ENCODE peak calls at places on chromosomes 2 and 18, in five cellular contexts. N is breast epithelium, Z is right lobe of liver, D is transverse colon, Q is fibroblast of lung. T is an unnamed sample.

GRCh38 chr2:214410918-214411554 is at the start of gene VWC2L:
- DNase-seq in N (peak; percentile 67), Z (peak; percentile 76), D (peak; percentile 20), Q (peak; percentile 77), T (peak; percentile 94)

GRCh38 chr2:25279091-25279651 is 62.6 kb downstream of the DNMT3A start:
- DNase-seq in N (no peak), Z (no peak), D (peak; percentile 66), Q (peak; percentile 36), T (no peak)

GRCh38 chr18:44895176-44895798 is 214.6 kb downstream of the SETBP1 start:
- DNase-seq in N (no peak), Z (peak; percentile 53), D (peak; percentile 76), Q (peak; percentile 59), T (no peak)

GRCh38 chr18:8493141-8493540 is 116.1 kb upstream of the RAB12 start:
- DNase-seq in N (peak; percentile 27), Z (no peak), D (no peak), Q (no peak), T (no peak)

GRCh38 chr18:78514910-78515670 is 464.5 kb upstream of the SALL3 start:
- DNase-seq in N (no peak), Z (no peak), D (no peak), Q (no peak), T (no peak)

GRCh38 chr2:8154936-8155335 is 526.9 kb upstream of the ID2 start:
- DNase-seq in N (no peak), Z (no peak), D (no peak), Q (peak; percentile 74), T (no peak)

GRCh38 chr18:48590678-48591077 is 51.8 kb downstream of the CTIF start:
- DNase-seq in N (no peak), Z (no peak), D (no peak), Q (peak; percentile 87), T (no peak)

GRCh38 chr2:212032032-212032431 is 506.6 kb downstream of the ERBB4 start:
- DNase-seq in N (no peak), Z (no peak), D (no peak), Q (peak; percentile 91), T (peak; percentile 74)

GRCh38 chr2:60551241-60552095 is 2.0 kb downstream of the BCL11A start:
- DNase-seq in N (no peak), Z (peak; percentile 58), D (peak; percentile 57), Q (peak; percentile 52), T (peak; percentile 70)

GRCh38 chr2:39436592-39437521 is at the start of gene MAP4K3:
- DNase-seq in N (peak; percentile 89), Z (peak; percentile 96), D (peak; percentile 95), Q (peak; percentile 93), T (peak; percentile 97)

GRCh38 chr2:217993817-217994459 is 8.9 kb downstream of the TNS1 start:
- DNase-seq in N (no peak), Z (peak; percentile 73), D (peak; percentile 66), Q (peak; percentile 39), T (peak; percentile 61)

GRCh38 chr2:227870710-227871374 is 589 bp upstream of the DAW1 start:
- DNase-seq in N (no peak), Z (no peak), D (no peak), Q (peak; percentile 98), T (peak; percentile 92)

GRCh38 chr2:200486529-200486928 is 23.3 kb downstream of the KCTD18 start:
- DNase-seq in N (no peak), Z (no peak), D (no peak), Q (peak; percentile 25), T (no peak)

GRCh38 chr2:174158003-174158402 is 90.3 kb downstream of the OLA1 start:
- DNase-seq in N (no peak), Z (peak; percentile 47), D (peak; percentile 16), Q (no peak), T (peak; percentile 52)

GRCh38 chr2:173343921-173344320 is 10.8 kb upstream of the CDCA7 start:
- DNase-seq in N (no peak), Z (no peak), D (no peak), Q (no peak), T (no peak)

GRCh38 chr2:29580223-29580622 is 341.2 kb downstream of the ALK start:
- DNase-seq in N (no peak), Z (no peak), D (no peak), Q (no peak), T (no peak)

GRCh38 chr2:98757904-98758421 is 27.0 kb upstream of the MGAT4A start:
- DNase-seq in N (peak; percentile 73), Z (peak; percentile 55), D (peak; percentile 69), Q (peak; percentile 97), T (no peak)

GRCh38 chr2:213188971-213189899 is 37.8 kb upstream of the IKZF2 start:
- DNase-seq in N (no peak), Z (no peak), D (no peak), Q (peak; percentile 54), T (peak; percentile 49)

GRCh38 chr2:191611614-191612013 is 66.3 kb upstream of the NABP1 start:
- DNase-seq in N (no peak), Z (no peak), D (no peak), Q (no peak), T (no peak)

GRCh38 chr2:236073867-236074655 is 94.1 kb downstream of the GBX2 start:
- DNase-seq in N (no peak), Z (no peak), D (no peak), Q (no peak), T (no peak)

GRCh38 chr2:12177052-12177994 is 430.9 kb downstream of the LPIN1 start:
- DNase-seq in N (no peak), Z (no peak), D (peak; percentile 14), Q (peak; percentile 82), T (peak; percentile 72)

GRCh38 chr2:99801304-99801909 is 311.6 kb upstream of the REV1 start:
- DNase-seq in N (no peak), Z (no peak), D (no peak), Q (no peak), T (no peak)

GRCh38 chr2:58428553-58429284 is 187.6 kb upstream of the FANCL start:
- DNase-seq in N (no peak), Z (no peak), D (no peak), Q (peak; percentile 9), T (peak; percentile 3)

GRCh38 chr2:160291382-160291781 is 91.3 kb upstream of the ITGB6 start:
- DNase-seq in N (no peak), Z (no peak), D (no peak), Q (no peak), T (no peak)
- TF ChIP-seq CTCF in N (no peak), Z (no peak), D (no peak), Q (no peak), T (peak; percentile 5)

GRCh38 chr2:31943636-31944225 is 67.1 kb downstream of the MEMO1 start:
- DNase-seq in N (no peak), Z (no peak), D (no peak), Q (no peak), T (no peak)
- H3K4me1 ChIP-seq in N (no peaks in the 10 kb centered on the region), Z (no peaks in the 10 kb centered on the region), D (no peaks in the 10 kb centered on the region), Q (no peaks in the 10 kb centered on the region), T (peaks cover 3% of the 10 kb centered on the region)

GRCh38 chr18:34122724-34123334 is 101.9 kb downstream of the NOL4 start:
- DNase-seq in N (no peak), Z (no peak), D (peak; percentile 23), Q (peak; percentile 56), T (peak; percentile 68)

GRCh38 chr18:34120294-34120693 is 104.4 kb downstream of the NOL4 start:
- DNase-seq in N (no peak), Z (no peak), D (no peak), Q (peak; percentile 53), T (no peak)

GRCh38 chr18:34117319-34117718 is 107.4 kb downstream of the NOL4 start:
- DNase-seq in N (no peak), Z (no peak), D (no peak), Q (no peak), T (peak; percentile 44)

GRCh38 chr18:34115409-34116081 is 109.2 kb downstream of the NOL4 start:
- DNase-seq in N (no peak), Z (no peak), D (no peak), Q (peak; percentile 61), T (peak; percentile 6)

DNA sequence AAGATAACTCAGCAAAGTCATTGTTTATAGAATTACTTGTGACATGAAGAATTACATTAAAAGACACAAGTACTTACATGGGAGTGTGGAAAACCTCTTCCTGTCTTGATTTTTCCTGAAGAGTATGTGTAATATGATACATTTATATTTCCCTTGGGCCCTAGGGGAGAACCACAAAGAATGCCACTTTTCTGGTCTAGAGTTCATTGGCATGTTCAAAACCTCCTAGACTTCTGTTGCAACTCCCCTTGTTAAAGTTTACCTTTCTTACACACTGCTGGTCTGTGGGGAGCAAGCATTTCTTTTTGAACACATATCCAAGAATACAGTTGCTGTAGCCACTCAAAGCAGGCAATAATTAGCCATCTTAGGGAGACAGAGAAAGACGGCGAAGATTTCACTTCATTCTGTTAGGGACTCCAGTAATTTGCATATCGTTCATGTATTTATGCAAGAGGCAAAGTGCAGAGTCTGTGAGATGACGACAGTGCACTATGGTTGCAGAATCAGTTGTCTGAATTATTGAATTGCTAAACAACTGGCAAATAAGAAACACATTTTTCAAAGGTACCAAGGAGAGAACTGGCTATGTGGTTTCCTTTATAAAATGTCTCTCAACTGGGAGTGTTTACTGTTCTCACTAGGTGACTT is 103.4 kb downstream of the NOL4 start:
- DNase-seq in N (no peak), Z (peak; percentile 43), D (no peak), Q (peak; percentile 76), T (peak; percentile 32)
- H3K4me3 ChIP-seq in N (no peak overlapping the region), Z (peak overlapping the region; percentile 31), D (no peak overlapping the region), Q (no peak overlapping the region), T (no peak overlapping the region)

GRCh38 chr2:237952851-237953250 is 14.0 kb upstream of the UBE2F start:
- DNase-seq in N (no peak), Z (no peak), D (no peak), Q (no peak), T (no peak)

GRCh38 chr2:237951878-237952277 is 14.9 kb upstream of the UBE2F start:
- DNase-seq in N (no peak), Z (no peak), D (no peak), Q (no peak), T (no peak)

GRCh38 chr2:237961637-237962036 is 5.2 kb upstream of the UBE2F start:
- DNase-seq in N (no peak), Z (no peak), D (no peak), Q (no peak), T (no peak)

GRCh38 chr2:237955640-237956401 is 11.0 kb upstream of the UBE2F start:
- DNase-seq in N (no peak), Z (no peak), D (no peak), Q (peak; percentile 15), T (peak; percentile 31)

DNA sequence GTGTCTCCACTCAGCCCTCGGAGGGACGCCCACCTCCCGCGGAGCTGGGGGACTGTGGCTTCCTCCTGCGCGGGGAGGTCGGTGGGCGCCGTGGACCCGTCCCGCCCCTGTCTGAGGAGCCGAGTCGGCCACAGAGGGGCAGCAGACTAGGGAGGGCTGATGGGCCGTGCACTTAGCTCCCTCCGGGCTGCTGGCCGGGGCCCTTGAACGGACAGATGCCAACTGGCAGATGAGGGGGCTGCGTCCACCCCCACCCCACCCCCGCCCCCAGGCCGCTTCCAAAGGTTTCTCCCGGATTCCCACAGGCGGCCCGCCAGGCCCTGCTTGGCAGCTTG is 10.4 kb upstream of the UBE2F start:
- DNase-seq in N (no peak), Z (no peak), D (no peak), Q (no peak), T (peak; percentile 9)
- TF ChIP-seq CTCF in N (no peak), Z (no peak), D (no peak), Q (no peak), T (no peak)

DNA sequence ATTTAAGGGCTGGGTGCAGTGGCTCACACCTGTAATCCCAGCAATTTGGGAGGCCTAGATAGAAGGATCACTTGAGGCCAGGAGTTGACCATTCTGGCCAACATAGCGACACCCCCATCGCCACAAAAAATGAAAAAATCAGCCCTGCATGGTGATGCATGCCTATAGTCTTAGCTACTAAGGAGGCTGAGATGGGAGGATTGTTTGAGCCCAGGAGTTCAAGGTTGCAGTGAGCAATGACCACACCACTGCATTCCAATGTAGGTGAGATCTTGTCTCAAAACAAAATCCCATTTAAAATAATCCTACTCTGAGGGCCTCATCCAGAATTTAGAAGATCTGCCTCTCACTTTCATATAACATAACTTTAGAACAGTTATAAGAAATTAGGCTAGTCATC is 2.7 kb upstream of the SERTAD2 start:
- DNase-seq in N (no peak), Z (no peak), D (no peak), Q (peak; percentile 31), T (no peak)
- H3K4me1 ChIP-seq in N (peaks cover 14% of the 10 kb centered on the region), Z (no peaks in the 10 kb centered on the region), D (peaks cover 22% of the 10 kb centered on the region), Q (peaks cover 16% of the 10 kb centered on the region), T (peaks cover 30% of the 10 kb centered on the region)